ENCODE peak calls at places on chromosomes 12 and 14, in nine cellular contexts. H is suprapubic skin; J is right lobe of liver; K is CD8-positive, alpha-beta T cell; L is Peyer's patch; T is prostate gland; U is BJ; C is A549; X is PC-9. I is an unnamed sample.

GRCh38 chr14:65879218-65880009 is 466.9 kb downstream of the FUT8 start:
- DNase-seq in H (no peak), K (no peak), J (no peak), T (no peak), U (no peak), L (no peak), X (peak; percentile 3), C (peak; percentile 45), I (no peak)

GRCh38 chr12:81992461-81992860 is 233.3 kb upstream of the PPFIA2 start:
- DNase-seq in L (no peak), X (no peak), J (no peak), C (peak; percentile 15), H (no peak), U (no peak), T (no peak), K (peak; percentile 56), I (no peak)

GRCh38 chr14:67815573-67816235 is 686 bp downstream of the ZFYVE26 start:
- DNase-seq in J (no peak), C (no peak), T (no peak), H (no peak), L (no peak), X (peak; percentile 19), U (peak; percentile 9), K (no peak), I (no peak)

GRCh38 chr12:53798575-53798974 is 46.8 kb upstream of the CISTR start:
- DNase-seq in J (no peak), T (no peak), H (no peak), X (peak; percentile 40), L (no peak), K (no peak), C (peak; percentile 47), U (no peak), I (no peak)

GRCh38 chr14:53331921-53332320 is 178.8 kb upstream of the DDHD1 start:
- DNase-seq in H (no peak), L (no peak), U (no peak), X (no peak), C (no peak), T (no peak), K (no peak), J (no peak), I (no peak)

GRCh38 chr12:2288001-2288400 is 235.2 kb downstream of the CACNA1C start:
- DNase-seq in T (no peak), U (no peak), X (no peak), K (no peak), J (no peak), C (no peak), H (no peak), L (no peak), I (no peak)

GRCh38 chr12:56431850-56432249 is 17.4 kb downstream of the TIMELESS start:
- DNase-seq in J (no peak), C (no peak), L (no peak), K (no peak), H (no peak), U (no peak), T (no peak), X (no peak), I (no peak)

GRCh38 chr12:103840399-103840880 is 594 bp downstream of the NT5DC3 start:
- DNase-seq in U (no peak), C (peak; percentile 40), T (no peak), K (no peak), L (no peak), J (peak; percentile 29), H (no peak), X (no peak), I (no peak)

GRCh38 chr12:108047130-108047550 is 81.9 kb upstream of the WSCD2 start:
- DNase-seq in J (no peak), C (no peak), X (no peak), H (no peak), K (no peak), U (no peak), T (no peak), L (no peak), I (no peak)

GRCh38 chr12:78226763-78227162 is 396.1 kb downstream of the NAV3 start:
- DNase-seq in U (no peak), J (no peak), T (no peak), L (no peak), X (no peak), K (no peak), H (no peak), C (no peak), I (no peak)

GRCh38 chr12:78224154-78224553 is 393.5 kb downstream of the NAV3 start:
- DNase-seq in U (no peak), K (no peak), C (no peak), J (no peak), L (no peak), T (no peak), H (no peak), X (no peak), I (no peak)

GRCh38 chr12:78232756-78233155 is 402.1 kb downstream of the NAV3 start:
- DNase-seq in K (no peak), T (no peak), U (no peak), H (no peak), C (no peak), X (no peak), L (no peak), J (no peak), I (no peak)

DNA sequence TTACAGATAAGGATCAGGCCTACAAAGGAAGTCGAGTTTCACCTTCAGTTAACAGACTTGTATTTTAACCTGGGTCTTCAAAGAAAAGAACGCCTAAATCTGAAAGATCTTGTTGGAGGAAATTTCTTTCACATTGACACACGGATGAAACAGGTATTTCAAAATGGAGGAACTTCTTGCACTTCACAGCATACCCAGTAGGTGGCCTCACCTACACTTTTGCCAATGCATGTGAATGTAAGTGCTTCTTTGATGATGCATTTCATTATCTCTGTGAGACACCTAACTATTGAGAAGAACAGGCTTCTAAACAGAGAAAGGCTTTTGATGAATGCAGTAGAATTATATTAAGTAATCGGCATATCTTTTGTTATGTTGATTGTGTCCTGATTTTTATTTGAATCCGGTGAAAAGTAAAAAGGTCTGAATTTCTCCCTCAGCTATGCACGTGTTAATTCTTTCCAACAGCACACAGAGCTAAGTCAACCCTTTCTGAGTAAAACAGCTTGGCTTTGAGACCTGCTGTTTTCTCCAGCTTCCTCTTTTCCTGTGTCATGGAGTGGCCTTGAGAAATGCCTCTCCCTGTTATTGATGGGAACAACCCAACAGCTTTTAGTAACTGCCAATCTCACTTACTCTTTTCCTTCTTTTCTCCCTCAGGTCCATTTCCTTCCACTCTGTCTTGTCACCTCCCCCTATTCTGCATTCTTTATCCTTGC is 399.0 kb downstream of the NAV3 start:
- DNase-seq in U (no peak), K (no peak), J (no peak), H (no peak), L (no peak), C (peak; percentile 65), T (no peak), X (peak; percentile 19), I (peak; percentile 28)
- TF ChIP-seq CTCF in U (peak; percentile 66), K (peak; percentile 20), J (peak; percentile 84), H (peak; percentile 41), L (peak; percentile 74), C (peak; percentile 22), T (peak; percentile 35), X (peak; percentile 68), I (peak; percentile 52)

DNA sequence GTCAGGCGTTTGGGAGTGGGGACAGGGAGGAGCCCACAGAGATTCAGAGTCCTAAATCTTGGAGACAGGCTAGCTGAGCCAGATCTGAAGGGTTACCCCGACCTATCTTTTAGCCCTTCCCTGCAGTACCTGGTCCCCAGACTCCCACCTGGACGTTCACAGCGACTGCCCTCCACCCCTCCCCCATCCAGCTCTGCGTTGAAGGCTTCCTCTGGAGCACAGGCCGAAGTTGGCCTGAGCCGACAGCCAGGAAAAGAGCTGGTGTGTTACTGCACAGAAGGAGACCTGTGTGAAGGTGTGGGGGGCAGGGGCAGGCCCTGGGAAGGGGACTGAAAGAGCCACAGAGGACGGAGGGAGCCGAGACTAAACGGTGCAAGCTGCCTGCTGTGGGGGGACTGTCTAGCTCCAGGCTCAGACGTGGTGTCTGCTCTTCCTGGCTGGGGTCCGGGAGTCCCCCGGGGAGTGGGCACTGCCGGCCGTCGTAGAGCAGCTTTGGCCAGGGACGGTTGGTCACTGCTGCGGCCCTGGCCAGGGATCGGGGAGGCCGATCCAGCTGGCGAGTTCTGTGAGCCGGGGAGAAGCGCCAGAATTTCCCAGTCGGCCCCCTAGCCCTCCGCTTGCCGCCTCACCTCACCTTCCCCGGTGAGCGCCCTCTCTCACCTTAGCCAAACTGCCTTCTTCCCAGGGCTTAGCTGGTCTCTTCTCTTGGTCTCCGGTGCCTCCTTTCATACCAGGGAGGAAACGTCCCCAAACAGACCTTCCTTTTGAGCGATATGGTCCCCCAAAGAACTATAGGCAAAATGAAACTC is 869 bp upstream of the COL2A1 start:
- DNase-seq in C (no peak), T (no peak), U (no peak), J (no peak), X (no peak), K (no peak), L (no peak), H (no peak), I (no peak)
- H3K4me3 ChIP-seq in C (no peak overlapping the region), T (no peak overlapping the region), U (no peak overlapping the region), J (no peak overlapping the region), X (no peak overlapping the region), K (peak overlapping the region; percentile 20), L (no peak overlapping the region), H (no peak overlapping the region), I (no peak overlapping the region)

GRCh38 chr14:29799718-29800117 is 127.9 kb downstream of the PRKD1 start:
- DNase-seq in J (no peak), U (no peak), T (no peak), H (no peak), C (no peak), L (no peak), K (no peak), X (no peak), I (no peak)

GRCh38 chr14:29802211-29802610 is 125.4 kb downstream of the PRKD1 start:
- DNase-seq in C (no peak), L (no peak), J (no peak), H (no peak), X (no peak), T (no peak), K (no peak), U (no peak), I (peak; percentile 93)

GRCh38 chr14:29798776-29799175 is 128.9 kb downstream of the PRKD1 start:
- DNase-seq in U (no peak), X (no peak), T (no peak), H (no peak), C (no peak), J (no peak), L (no peak), K (no peak), I (no peak)

GRCh38 chr14:29803045-29803444 is 124.6 kb downstream of the PRKD1 start:
- DNase-seq in J (no peak), X (no peak), K (no peak), U (no peak), L (no peak), C (no peak), H (no peak), T (no peak), I (no peak)

DNA sequence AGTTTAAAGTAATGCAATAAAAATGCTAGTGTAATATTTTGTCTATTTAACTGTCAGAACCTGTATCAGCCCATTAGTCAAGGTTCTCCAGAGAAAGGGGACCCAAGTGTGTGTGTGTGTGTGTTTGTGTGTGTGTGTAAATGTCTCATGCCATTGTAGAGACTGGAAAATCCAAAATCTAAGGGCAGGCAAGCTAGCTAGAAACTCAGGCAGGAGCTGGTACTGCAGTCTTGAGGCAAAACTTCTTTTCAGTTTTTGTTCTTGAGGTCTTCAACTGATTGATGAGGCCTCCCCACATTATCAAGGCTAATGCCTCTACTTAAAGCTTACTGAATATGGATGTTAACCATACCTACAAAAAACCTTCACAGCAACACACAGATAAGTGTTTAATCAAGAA is 126.7 kb downstream of the PRKD1 start:
- DNase-seq in J (no peak), T (no peak), L (no peak), U (no peak), H (no peak), C (peak; percentile 2), X (no peak), K (no peak), I (no peak)
- TF ChIP-seq CTCF in J (no peak), T (no peak), L (no peak), U (no peak), H (no peak), C (no peak), X (no peak), K (no peak), I (no peak)

GRCh38 chr12:3704512-3705348 is 48.2 kb downstream of the CRACR2A start:
- DNase-seq in H (no peak), T (no peak), C (no peak), L (no peak), J (no peak), U (no peak), X (no peak), K (no peak), I (no peak)
- H3K4me3 ChIP-seq in H (no peak overlapping the region), T (no peak overlapping the region), C (no peak overlapping the region), L (no peak overlapping the region), J (no peak overlapping the region), U (no peak overlapping the region), X (no peak overlapping the region), K (no peak overlapping the region), I (no peak overlapping the region)